ENCODE peak calls at places on chromosomes 2 and 18, in six cellular contexts. M is GM23338; W is neural progenitor cell; G is CD8-positive, alpha-beta T cell; Q is MM.1S; F is testis. T is an unnamed sample.

GRCh38 chr2:179021258-179021657 is 28.7 kb downstream of the CCDC141 start:
- DNase-seq in W (no peak), F (no peak), G (no peak), Q (peak; percentile 43), M (no peak), T (no peak)

GRCh38 chr2:97691166-97691565 is 21.7 kb downstream of the C2orf92 start:
- DNase-seq in F (no peak), M (peak; percentile 86), W (peak; percentile 57), Q (no peak), G (no peak), T (peak; percentile 77)

GRCh38 chr18:37565985-37566478 is 434 bp upstream of the CELF4 start:
- DNase-seq in G (no peak), W (peak; percentile 86), Q (no peak), F (peak; percentile 82), M (peak; percentile 77), T (peak; percentile 96)

GRCh38 chr18:49898421-49898820 is 85.1 kb upstream of the ACAA2 start:
- DNase-seq in F (peak; percentile 69), W (peak; percentile 86), M (peak; percentile 88), G (peak; percentile 64), Q (peak; percentile 65), T (peak; percentile 71)

GRCh38 chr2:26623541-26624497 is 17.3 kb downstream of the CIB4 start:
- DNase-seq in M (no peak), F (peak; percentile 12), W (no peak), Q (no peak), G (no peak), T (no peak)

GRCh38 chr2:230778350-230779140 is 65.9 kb downstream of the CAB39 start:
- DNase-seq in G (no peak), Q (no peak), W (no peak), M (no peak), F (no peak), T (no peak)

GRCh38 chr2:14524041-14524802 is 108.3 kb upstream of the LRATD1 start:
- DNase-seq in W (no peak), G (no peak), Q (no peak), F (no peak), M (no peak), T (no peak)

GRCh38 chr2:119518401-119518800 is 5.9 kb downstream of the SCTR start:
- DNase-seq in W (no peak), G (no peak), F (no peak), Q (no peak), M (no peak), T (no peak)

GRCh38 chr2:201931955-201932354 is 101.7 kb upstream of the FZD7 start:
- DNase-seq in W (no peak), G (no peak), M (no peak), F (no peak), Q (no peak), T (no peak)

GRCh38 chr2:105771841-105772240 is 27.1 kb downstream of the NCK2 start:
- DNase-seq in G (no peak), W (peak; percentile 31), F (peak; percentile 68), Q (no peak), M (no peak), T (no peak)

DNA sequence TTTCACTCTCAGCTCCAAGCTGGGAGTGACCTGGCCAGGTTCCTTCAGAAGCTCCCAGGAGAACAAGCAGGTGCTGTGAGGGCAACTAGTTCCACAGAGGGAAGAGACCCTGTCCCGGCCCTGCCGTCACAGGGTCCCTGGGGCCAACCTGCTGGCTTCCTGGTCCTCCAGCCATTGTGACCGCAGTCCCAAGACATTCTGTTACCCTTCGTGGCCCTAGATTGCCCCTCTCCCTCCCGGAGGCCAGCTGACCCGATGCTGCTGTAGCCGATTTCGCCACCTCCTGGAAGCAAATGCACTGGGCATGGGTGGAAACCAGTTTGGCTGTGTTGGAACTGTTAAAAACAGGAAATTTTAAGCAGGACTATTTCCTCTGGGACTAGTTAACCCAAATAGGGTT is 55.4 kb downstream of the EPAS1 start:
- DNase-seq in F (no peak), G (no peak), M (peak; percentile 11), Q (no peak), W (no peak), T (no peak)
- H3K4me3 ChIP-seq in F (no peak overlapping the region), G (peak overlapping the region; percentile 36), M (no peak overlapping the region), Q (no peak overlapping the region), W (no peak overlapping the region), T (no peak overlapping the region)

DNA sequence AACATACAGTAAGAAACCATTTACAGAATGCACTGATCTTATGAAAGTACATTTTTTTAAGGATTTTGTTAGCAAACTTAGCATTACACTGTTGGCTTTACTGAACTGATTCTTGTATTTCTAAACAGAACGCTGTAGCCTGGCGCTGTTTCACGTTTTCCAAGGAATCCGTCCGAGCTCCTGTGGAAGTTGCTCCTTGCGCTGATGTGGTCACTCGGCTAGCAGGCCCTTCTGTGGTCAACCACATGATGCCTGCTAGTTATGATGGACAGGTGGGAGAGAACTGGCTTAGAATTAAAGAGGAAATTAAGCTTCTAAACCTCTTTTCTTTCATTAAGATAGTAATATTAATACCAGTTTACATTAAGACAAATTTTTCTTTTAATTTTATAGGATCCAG is 76.8 kb downstream of the CEP192 start:
- DNase-seq in F (no peak), Q (no peak), W (no peak), G (no peak), M (no peak), T (no peak)
- H3K36me3 ChIP-seq in F (no peaks in the 10 kb centered on the region), Q (no peaks in the 10 kb centered on the region), W (peaks cover 11% of the 10 kb centered on the region), G (peaks cover 45% of the 10 kb centered on the region), M (peaks cover 30% of the 10 kb centered on the region), T (peaks cover 21% of the 10 kb centered on the region)

GRCh38 chr18:46070683-46071614 is 1.1 kb downstream of the PSTPIP2 start:
- DNase-seq in M (peak; percentile 8), G (no peak), Q (no peak), F (no peak), W (no peak), T (no peak)
- H3K4me3 ChIP-seq in M (peak overlapping the region; percentile 81), G (peak overlapping the region; percentile 94), Q (peak overlapping the region; percentile 65), F (peak overlapping the region; percentile 75), W (peak overlapping the region; percentile 76), T (peak overlapping the region; percentile 65)

GRCh38 chr2:46954951-46955571 is 39.5 kb upstream of the MCFD2 start:
- DNase-seq in F (peak; percentile 84), M (no peak), G (no peak), W (peak; percentile 61), Q (no peak), T (no peak)

GRCh38 chr2:46956981-46957531 is 41.5 kb upstream of the MCFD2 start:
- DNase-seq in W (no peak), Q (no peak), M (no peak), F (no peak), G (no peak), T (no peak)

GRCh38 chr2:46952171-46952570 is 36.6 kb upstream of the MCFD2 start:
- DNase-seq in G (no peak), W (no peak), Q (no peak), M (no peak), F (no peak), T (no peak)

GRCh38 chr2:46958431-46959017 is 42.9 kb upstream of the MCFD2 start:
- DNase-seq in W (no peak), M (no peak), Q (no peak), F (no peak), G (no peak), T (no peak)

DNA sequence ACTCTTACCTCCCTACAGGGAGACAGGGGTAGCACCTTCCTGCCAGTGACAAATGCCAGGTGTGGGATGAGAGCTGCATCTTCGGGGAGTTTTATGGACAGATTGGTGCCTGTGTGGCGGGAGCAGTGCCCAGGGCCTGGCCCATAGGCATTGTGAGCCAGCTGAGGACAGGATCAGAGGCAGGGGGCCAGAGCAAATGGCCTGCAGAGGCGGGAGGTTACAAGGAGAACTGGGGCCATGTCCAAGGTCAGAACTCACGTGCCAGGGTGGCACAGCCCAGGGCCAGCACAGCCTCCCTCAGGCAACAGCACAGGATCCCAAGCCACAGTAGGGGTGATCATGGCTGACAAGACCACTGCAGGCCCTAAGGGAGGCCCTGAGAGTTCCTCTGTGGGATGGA is 40.2 kb upstream of the MCFD2 start:
- DNase-seq in W (no peak), G (no peak), M (no peak), F (peak; percentile 31), Q (no peak), T (no peak)
- H3K36me3 ChIP-seq in W (no peaks in the 10 kb centered on the region), G (peaks cover 40% of the 10 kb centered on the region), M (no peaks in the 10 kb centered on the region), F (no peaks in the 10 kb centered on the region), Q (peaks cover 46% of the 10 kb centered on the region), T (peaks cover 6% of the 10 kb centered on the region)

GRCh38 chr2:44549099-44549471 is 187.3 kb downstream of the CAMKMT start:
- DNase-seq in G (no peak), M (no peak), W (no peak), F (no peak), Q (no peak), T (no peak)
- H3K4me3 ChIP-seq in G (no peak overlapping the region), M (no peak overlapping the region), W (no peak overlapping the region), F (no peak overlapping the region), Q (no peak overlapping the region), T (no peak overlapping the region)

GRCh38 chr2:190563109-190563508 is 28.6 kb upstream of the NEMP2 start:
- DNase-seq in G (peak; percentile 48), M (no peak), W (no peak), Q (no peak), F (no peak), T (peak; percentile 9)
- H3K36me3 ChIP-seq in G (no peaks in the 10 kb centered on the region), M (peaks cover 5% of the 10 kb centered on the region), W (no peaks in the 10 kb centered on the region), Q (no peaks in the 10 kb centered on the region), F (no peaks in the 10 kb centered on the region), T (no peaks in the 10 kb centered on the region)

DNA sequence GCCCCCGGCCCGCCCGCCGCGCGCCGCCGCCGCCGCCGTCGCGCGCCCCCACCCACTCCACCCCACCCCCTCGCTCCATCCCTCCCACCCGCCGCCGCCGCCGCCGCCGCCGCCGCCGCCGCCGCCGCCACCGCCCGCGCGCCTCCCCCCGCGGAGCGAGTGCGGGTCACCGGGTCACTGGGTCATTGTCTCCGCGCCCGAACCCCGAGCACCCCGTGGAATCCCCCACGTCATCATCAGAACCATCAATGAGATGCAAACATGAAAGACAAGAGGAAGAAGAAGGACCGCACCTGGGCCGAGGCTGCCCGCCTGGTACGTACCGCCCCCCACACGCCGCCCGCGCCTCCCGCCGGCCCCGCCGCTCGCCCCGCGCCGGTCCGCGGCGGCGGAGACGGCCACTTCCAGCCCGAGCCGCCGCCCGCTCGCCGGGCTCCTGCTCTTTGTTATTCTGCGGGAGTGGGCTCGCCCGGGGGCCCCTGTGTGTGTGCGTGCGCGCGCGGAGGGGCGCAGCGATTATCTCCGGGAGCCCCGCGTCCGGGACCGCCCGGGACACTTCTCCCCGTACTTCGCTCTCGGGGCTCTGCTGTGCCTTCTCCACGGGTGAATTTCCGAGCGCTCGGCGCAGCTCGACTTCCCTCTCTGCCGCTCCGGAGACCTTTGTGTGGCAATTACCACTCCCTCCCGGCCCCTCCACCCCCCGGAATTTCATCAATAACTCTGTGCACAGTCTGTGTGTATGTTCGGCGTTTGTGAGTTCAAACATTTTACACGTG is 540 bp downstream of the ASXL3 start:
- DNase-seq in F (peak; percentile 40), W (peak; percentile 72), G (no peak), M (peak; percentile 47), Q (no peak), T (peak; percentile 80)
- H3K4me3 ChIP-seq in F (peak overlapping the region; percentile 53), W (peak overlapping the region; percentile 78), G (no peak overlapping the region), M (peak overlapping the region; percentile 70), Q (peak overlapping the region; percentile 44), T (peak overlapping the region; percentile 58)

GRCh38 chr2:38997784-38998183 is 108.1 kb downstream of the ARHGEF33 start:
- DNase-seq in F (no peak), M (no peak), W (no peak), Q (no peak), G (no peak), T (no peak)
- H3K36me3 ChIP-seq in F (no peaks in the 10 kb centered on the region), M (peaks cover 19% of the 10 kb centered on the region), W (peaks cover 18% of the 10 kb centered on the region), Q (peaks cover 10% of the 10 kb centered on the region), G (peaks cover 25% of the 10 kb centered on the region), T (peaks cover 3% of the 10 kb centered on the region)